ENCODE peak calls at places on chromosomes 16 and 17, in seven cellular contexts. E, R, V, W, I, O and X are unnamed samples.
A peak's percentile ranks its signal among the peaks of the same experiment; 100 is the strongest.

GRCh38 chr17:3917391-3917931 is 1.2 kb upstream of the P2RX1 start:
- DNase-seq in E (peak; percentile 45), R (peak; percentile 72), V (peak; percentile 78), W (peak; percentile 57), I (no peak), O (no peak), X (peak; percentile 65)

GRCh38 chr17:40346061-40346767 is 18.3 kb downstream of the GJD3 start:
- DNase-seq in E (peak; percentile 54), R (no peak), V (peak; percentile 44), W (no peak), I (peak; percentile 72), O (no peak), X (no peak)

GRCh38 chr17:4800462-4801185 is 1.5 kb downstream of the C17orf114 start:
- DNase-seq in E (no peak), R (no peak), V (no peak), W (no peak), I (no peak), O (no peak), X (no peak)

GRCh38 chr16:48596326-48596725 is 13.7 kb downstream of the N4BP1 start:
- DNase-seq in E (peak; percentile 43), R (no peak), V (no peak), W (no peak), I (no peak), O (no peak), X (no peak)

GRCh38 chr17:36934759-36935630 is 2.3 kb upstream of the LHX1 start:
- DNase-seq in E (no peak), R (no peak), V (no peak), W (no peak), I (peak; percentile 93), O (no peak), X (peak; percentile 79)

GRCh38 chr17:17141279-17141678 is 64.9 kb downstream of the PLD6 start:
- DNase-seq in E (no peak), R (no peak), V (no peak), W (no peak), I (peak; percentile 72), O (no peak), X (no peak)

GRCh38 chr16:4360538-4361021 is 9.5 kb upstream of the PAM16 start:
- DNase-seq in E (no peak), R (no peak), V (no peak), W (no peak), I (peak; percentile 82), O (no peak), X (no peak)

GRCh38 chr16:84031556-84031955 is 11.0 kb downstream of the SLC38A8 start:
- DNase-seq in E (no peak), R (no peak), V (no peak), W (no peak), I (no peak), O (no peak), X (no peak)

GRCh38 chr16:1414532-1415265 is at the start of gene UNKL:
- DNase-seq in E (peak; percentile 28), R (peak; percentile 81), V (peak; percentile 81), W (peak; percentile 76), I (peak; percentile 91), O (peak; percentile 89), X (peak; percentile 67)

GRCh38 chr16:31331141-31331764 is 23.7 kb upstream of the ITGAX start:
- DNase-seq in E (no peak), R (no peak), V (no peak), W (no peak), I (peak; percentile 67), O (peak; percentile 16), X (peak; percentile 35)

GRCh38 chr17:73749337-73749807 is 105.1 kb upstream of the SDK2 start:
- DNase-seq in E (no peak), R (no peak), V (no peak), W (no peak), I (no peak), O (no peak), X (no peak)

GRCh38 chr16:73071131-73071940 is 23.4 kb upstream of the ZFHX3 start:
- DNase-seq in E (peak; percentile 69), R (no peak), V (peak; percentile 68), W (peak; percentile 74), I (peak; percentile 87), O (no peak), X (peak; percentile 73)

DNA sequence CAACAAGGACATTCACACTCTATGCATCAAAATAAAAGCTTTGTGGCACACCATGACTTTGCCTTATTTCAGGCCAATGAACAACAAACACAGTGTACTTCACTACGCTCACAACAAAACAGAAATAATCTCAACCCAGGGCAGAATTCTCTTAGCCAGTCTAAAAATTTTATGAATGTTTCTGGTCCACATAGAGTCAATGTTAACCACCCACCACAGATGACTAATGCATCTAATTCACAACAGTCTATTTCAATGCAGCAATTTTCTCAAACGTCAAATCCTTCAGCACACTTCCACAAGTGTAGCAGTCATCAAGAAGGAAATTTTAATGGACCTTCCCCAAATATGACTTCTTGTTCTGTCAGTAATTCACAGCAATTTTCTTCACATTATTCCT is 101.7 kb downstream of the CHD9 start:
- DNase-seq in E (peak; percentile 69), R (no peak), V (no peak), W (no peak), I (no peak), O (no peak), X (no peak)
- H3K27me3 ChIP-seq in E (no peaks in the 10 kb centered on the region), R (no peaks in the 10 kb centered on the region), V (no peaks in the 10 kb centered on the region), W (no peaks in the 10 kb centered on the region), I (no peaks in the 10 kb centered on the region), O (no peaks in the 10 kb centered on the region), X (no peaks in the 10 kb centered on the region)

DNA sequence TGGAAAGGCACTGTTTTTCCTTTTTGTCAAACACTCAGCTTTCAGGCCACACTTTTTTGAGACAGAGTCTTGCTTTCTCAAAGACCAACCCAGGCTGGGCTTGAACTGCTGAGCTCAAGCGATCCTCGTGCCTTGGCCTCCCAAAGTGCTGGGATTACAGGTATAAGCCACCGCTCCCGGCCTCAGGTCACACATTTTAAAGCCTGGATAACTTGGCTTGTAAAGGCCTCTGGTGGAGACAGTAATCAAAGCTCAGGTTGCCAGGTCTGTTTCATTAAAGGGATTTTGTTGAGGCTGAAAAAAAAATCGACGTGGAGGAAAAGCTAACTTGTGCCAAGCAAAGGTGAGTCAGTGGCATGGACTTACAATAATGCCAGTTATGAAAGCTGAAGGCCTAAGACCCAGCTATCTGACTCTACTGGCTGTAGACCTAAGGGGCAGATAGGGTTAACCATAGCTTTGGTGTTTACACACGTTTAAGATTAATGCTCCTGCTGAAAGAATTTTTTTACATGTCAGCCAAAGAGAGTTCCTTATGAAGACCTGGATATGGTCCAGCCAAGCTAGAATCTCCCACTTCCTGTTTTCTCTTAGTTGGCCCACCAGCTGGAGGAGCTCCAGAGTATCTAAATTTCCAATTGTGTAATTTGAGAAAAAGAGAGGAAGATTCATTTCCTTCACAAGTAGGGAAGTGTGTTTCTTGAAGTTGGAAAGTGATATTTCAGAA is 910 bp downstream of the NBR1 start:
- DNase-seq in E (peak; percentile 96), R (no peak), V (peak; percentile 59), W (peak; percentile 41), I (peak; percentile 66), O (no peak), X (peak; percentile 96)
- TF ChIP-seq CTCF in E (peak; percentile 39), R (peak; percentile 30), V (no peak), W (peak; percentile 36), I (peak; percentile 50), O (peak; percentile 16), X (peak; percentile 38)

GRCh38 chr17:80719449-80719848 is 174.8 kb downstream of the RPTOR start:
- DNase-seq in E (no peak), R (no peak), V (no peak), W (no peak), I (no peak), O (no peak), X (no peak)

GRCh38 chr17:80717661-80718060 is 173.0 kb downstream of the RPTOR start:
- DNase-seq in E (no peak), R (no peak), V (no peak), W (no peak), I (no peak), O (no peak), X (no peak)

GRCh38 chr17:80722656-80723055 is 178.0 kb downstream of the RPTOR start:
- DNase-seq in E (no peak), R (no peak), V (no peak), W (no peak), I (no peak), O (no peak), X (no peak)

GRCh38 chr17:80718428-80718827 is 173.8 kb downstream of the RPTOR start:
- DNase-seq in E (no peak), R (no peak), V (no peak), W (no peak), I (no peak), O (no peak), X (no peak)

DNA sequence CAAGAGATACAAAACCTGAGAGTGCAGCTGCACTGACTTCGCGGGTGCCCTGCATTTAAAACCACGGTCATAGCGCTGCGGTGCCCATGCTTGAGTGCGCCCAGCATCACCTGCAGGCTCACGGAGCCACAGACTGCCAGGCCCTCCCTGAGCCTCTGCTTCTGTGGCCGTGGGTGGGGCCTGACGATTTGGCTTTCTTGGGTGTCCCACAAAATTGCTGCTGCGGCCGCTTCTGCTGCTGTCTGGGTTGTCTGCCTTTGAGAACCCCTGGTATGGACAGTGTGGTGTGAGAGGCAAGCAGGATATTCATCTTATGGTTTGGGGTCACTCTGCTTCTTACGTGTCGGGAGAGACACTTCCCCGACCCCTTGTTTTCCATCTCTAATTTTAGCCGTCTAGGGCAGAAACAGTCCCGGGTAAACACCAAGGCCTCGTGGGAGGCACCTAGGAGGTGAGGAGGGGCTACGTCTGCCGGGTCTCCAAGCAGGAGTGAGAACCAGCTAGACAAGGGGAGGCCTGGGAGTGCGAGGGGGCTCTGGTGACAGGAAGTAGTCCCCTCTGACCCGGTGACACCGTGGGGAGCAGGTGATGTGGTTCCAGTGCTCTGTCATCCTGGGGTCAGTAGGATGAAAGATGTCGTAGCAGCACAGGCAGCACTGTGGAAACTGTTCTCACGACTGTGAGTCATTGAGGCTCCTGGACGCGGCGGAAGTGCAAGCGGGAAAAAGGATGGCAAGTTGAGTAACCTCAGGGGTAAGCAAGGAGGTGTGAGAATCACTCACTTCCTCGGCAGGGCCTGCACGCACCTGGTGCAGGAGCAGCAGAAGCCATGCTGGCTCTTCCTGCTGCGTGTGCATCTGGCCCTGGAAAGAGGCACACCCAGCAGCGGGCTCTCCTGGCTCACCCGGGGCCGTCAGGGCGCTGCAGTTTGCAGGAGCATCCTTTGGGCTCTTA is 176.3 kb downstream of the RPTOR start:
- DNase-seq in E (peak; percentile 75), R (no peak), V (no peak), W (peak; percentile 10), I (no peak), O (peak; percentile 47), X (peak; percentile 52)
- H3K27ac ChIP-seq in E (no peak overlapping the region), R (no peak overlapping the region), V (no peak overlapping the region), W (no peak overlapping the region), I (no peak overlapping the region), O (peak overlapping the region; percentile 43), X (no peak overlapping the region)

DNA sequence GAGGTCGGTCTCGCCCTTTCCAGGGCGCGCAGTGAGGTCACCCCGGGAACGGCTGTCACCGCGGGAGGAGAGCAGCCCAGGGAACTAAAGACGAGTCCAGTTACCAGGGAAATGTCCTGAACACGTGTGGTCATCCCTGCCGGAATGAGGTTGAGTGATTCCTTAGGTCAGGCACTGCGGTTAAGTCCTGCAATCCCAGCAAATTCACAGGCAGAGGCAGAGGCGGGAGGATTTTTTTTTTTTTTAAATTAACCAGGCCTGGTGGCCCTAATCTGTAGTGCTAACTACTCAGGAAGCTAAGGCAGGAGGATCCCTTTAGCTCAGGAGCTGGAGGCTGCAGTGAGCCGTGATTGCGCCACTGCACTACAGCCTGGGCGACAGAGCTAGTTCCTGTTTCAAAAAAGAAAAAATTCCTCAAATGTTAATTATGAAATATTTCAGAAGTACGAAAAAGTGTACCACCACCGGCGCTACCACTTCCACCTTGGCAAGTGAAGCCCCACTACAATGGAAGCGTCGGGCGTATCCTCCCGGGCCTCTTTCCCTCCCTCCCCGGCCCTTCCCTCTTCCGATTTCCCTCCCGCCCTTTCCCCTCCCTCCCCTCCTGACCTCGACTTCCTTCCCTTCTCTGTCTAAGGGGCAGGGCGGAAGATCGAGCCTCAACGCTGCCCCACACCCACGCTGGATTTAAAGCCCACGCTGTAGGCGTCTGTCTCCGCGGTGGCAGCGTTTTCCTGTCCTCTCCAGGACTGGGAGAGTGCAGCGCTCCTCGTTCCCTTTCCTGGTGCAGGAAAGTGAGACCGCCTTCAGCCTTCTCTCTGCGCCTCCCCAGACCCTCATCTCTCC is 27.3 kb downstream of the SLFN11 start:
- DNase-seq in E (peak; percentile 33), R (peak; percentile 75), V (peak; percentile 89), W (peak; percentile 47), I (peak; percentile 80), O (peak; percentile 7), X (peak; percentile 81)
- H3K27me3 ChIP-seq in E (no peaks in the 10 kb centered on the region), R (no peaks in the 10 kb centered on the region), V (peaks cover 3% of the 10 kb centered on the region), W (no peaks in the 10 kb centered on the region), I (peaks cover 16% of the 10 kb centered on the region), O (no peaks in the 10 kb centered on the region), X (peaks cover 77% of the 10 kb centered on the region)